ENCODE peak calls at places on chromosomes 5 and 9, in four cellular contexts. D is smooth muscle cell of the brain vasculature; C is CD4-positive, CD25-positive, alpha-beta regulatory T cell; G is M059J. P is an unnamed sample.

GRCh38 chr9:126861707-126862460 is 1.4 kb downstream of the ZBTB34 start:
- DNase-seq in D (no peak), C (peak), G (no peak), P (peak)

GRCh38 chr9:83937861-83938455 is 16.7 kb upstream of the KIF27 start:
- DNase-seq in G (peak), C (peak), D (no peak), P (peak)

GRCh38 chr5:177045628-177046027 is 23.1 kb downstream of the ZNF346 start:
- DNase-seq in D (no peak), C (no peak), G (no peak), P (no peak)

GRCh38 chr9:75540185-75540584 is 350.3 kb upstream of the PCSK5 start:
- DNase-seq in C (no peak), D (no peak), G (no peak), P (no peak)

GRCh38 chr5:126846344-126846743 is 69.4 kb downstream of the LMNB1 start:
- DNase-seq in G (peak), D (no peak), C (no peak), P (peak)

GRCh38 chr5:3325206-3325605 is 270.4 kb upstream of the IRX1 start:
- DNase-seq in D (no peak), G (peak), C (peak), P (peak)

GRCh38 chr9:128091571-128091970 is 23.5 kb downstream of the SLC25A25 start:
- DNase-seq in D (no peak), G (no peak), C (no peak), P (no peak)

GRCh38 chr5:22852807-22853670 is at the start of gene CDH12:
- DNase-seq in G (no peak), D (no peak), C (no peak), P (peak)

GRCh38 chr9:92026206-92027002 is 76.4 kb upstream of the ROR2 start:
- DNase-seq in G (no peak), C (no peak), D (no peak), P (no peak)

GRCh38 chr9:88852794-88853193 is 138.5 kb upstream of the S1PR3 start:
- DNase-seq in G (peak), C (no peak), D (peak), P (peak)

GRCh38 chr5:36683821-36684434 is 77.5 kb downstream of the SLC1A3 start:
- DNase-seq in D (no peak), C (no peak), G (no peak), P (no peak)

GRCh38 chr9:106622148-106622547 is 240.8 kb upstream of the ZNF462 start:
- DNase-seq in D (no peak), C (no peak), G (no peak), P (no peak)

GRCh38 chr9:84781431-84781830 is 111.9 kb downstream of the NTRK2 start:
- DNase-seq in C (peak), G (peak), D (peak), P (peak)

GRCh38 chr5:98109561-98110006 is 663.9 kb upstream of the RGMB start:
- DNase-seq in G (peak), D (no peak), C (no peak), P (peak)

GRCh38 chr5:108168915-108169314 is 213.0 kb downstream of the FBXL17 start:
- DNase-seq in G (no peak), C (no peak), D (no peak), P (peak)